ENCODE peak calls at places on chromosomes 11 and 22, in eight cellular contexts. K is iPS DF 6.9; L is mucosa of descending colon; X is effector memory CD4-positive, alpha-beta T cell; Q is stimulated activated CD4-positive, alpha-beta T cell treated with anti-CD3 and anti-CD28 coated beads, Interleukin-4, amount 100 ng/mL, for 48 hours; Z is GM06990; J is NCI-H460; C is NCI-H524. M is an unnamed sample.

GRCh38 chr11:83573097-83573496 is 286.9 kb upstream of the CCDC90B start:
- DNase-seq in K (no peak), L (no peak), X (no peak), Q (no peak), Z (no peak), J (peak), C (no peak), M (no peak)

GRCh38 chr11:75380716-75381420 is 18.4 kb upstream of the RPS3 start:
- DNase-seq in K (no peak), L (no peak), X (no peak), Q (no peak), Z (no peak), J (no peak), C (no peak), M (no peak)

GRCh38 chr11:115645631-115646271 is 141.5 kb upstream of the CADM1 start:
- DNase-seq in K (no peak), L (no peak), X (no peak), Q (no peak), Z (no peak), J (no peak), C (peak), M (no peak)

GRCh38 chr11:2207212-2207611 is 35.6 kb upstream of the TH start:
- DNase-seq in K (no peak), L (no peak), X (no peak), Q (no peak), Z (no peak), J (no peak), C (no peak), M (no peak)

GRCh38 chr22:27032121-27032761 is 374.9 kb downstream of the MIAT start:
- DNase-seq in K (peak), L (no peak), X (no peak), Q (no peak), Z (no peak), J (no peak), C (peak), M (no peak)

GRCh38 chr11:3120071-3120792 is 44.9 kb downstream of the OSBPL5 start:
- DNase-seq in K (no peak), L (peak), X (no peak), Q (no peak), Z (no peak), J (no peak), C (no peak), M (no peak)

GRCh38 chr11:1988667-1989317 is 8.8 kb downstream of the H19 start:
- DNase-seq in K (no peak), L (no peak), X (no peak), Q (no peak), Z (no peak), J (no peak), C (no peak), M (no peak)

GRCh38 chr11:9512370-9513019 is 51.7 kb downstream of the ZNF143 start:
- DNase-seq in K (no peak), L (no peak), X (no peak), Q (no peak), Z (no peak), J (no peak), C (no peak), M (no peak)

GRCh38 chr22:42317691-42318547 is 47.5 kb upstream of the TCF20 start:
- DNase-seq in K (no peak), L (peak), X (no peak), Q (no peak), Z (no peak), J (no peak), C (peak), M (no peak)